ENCODE peak calls at places on chromosomes 1 and 21, in five cellular contexts. R is neuronal stem cell; C is stimulated activated CD8-positive, alpha-beta memory T cell treated with anti-CD3 and anti-CD28 coated beads, Interleukin-2, amount 100 ng/mL, for 1 hour; V is activated naive CD8-positive, alpha-beta T cell treated with anti-CD3 and anti-CD28 coated beads, Interleukin-2, amount 50 U/mL, for 24 hours; A is IMR-90. N is an unnamed sample.

GRCh38 chr1:42784946-42785693 is at the start of gene TMEM269:
- DNase-seq in R (no peak), C (no peak), V (peak; percentile 46), A (no peak), N (no peak)

GRCh38 chr1:42807056-42807668 is 9.8 kb upstream of the ERMAP start:
- DNase-seq in R (no peak), C (no peak), V (no peak), A (no peak), N (no peak)

GRCh38 chr1:89547563-89548485 is 23.2 kb downstream of the LRRC8B start:
- DNase-seq in R (no peak), C (no peak), V (no peak), A (peak; percentile 27), N (peak; percentile 57)

GRCh38 chr1:218553197-218553596 is 208.1 kb downstream of the TGFB2 start:
- DNase-seq in R (no peak), C (no peak), V (no peak), A (no peak), N (no peak)

GRCh38 chr1:180899262-180899661 is 13.4 kb upstream of the KIAA1614 start:
- DNase-seq in R (no peak), C (no peak), V (no peak), A (no peak), N (no peak)

GRCh38 chr1:235077571-235078479 is 50.8 kb downstream of the TOMM20 start:
- DNase-seq in R (no peak), C (no peak), V (peak; percentile 50), A (peak; percentile 50), N (peak; percentile 51)

GRCh38 chr21:33374080-33374873 is 28.9 kb upstream of the IFNGR2 start:
- DNase-seq in R (no peak), C (peak; percentile 24), V (peak; percentile 58), A (peak; percentile 58), N (peak; percentile 46)

GRCh38 chr1:67773462-67773861 is 59.8 kb downstream of the GNG12 start:
- DNase-seq in R (no peak), C (no peak), V (no peak), A (peak; percentile 60), N (peak; percentile 56)

GRCh38 chr1:88549536-88549935 is 134.5 kb upstream of the PKN2 start:
- DNase-seq in R (peak; percentile 5), C (no peak), V (no peak), A (peak; percentile 3), N (peak; percentile 9)

GRCh38 chr1:226649244-226649643 is 89.8 kb downstream of the ITPKB start:
- DNase-seq in R (no peak), C (no peak), V (no peak), A (no peak), N (no peak)

GRCh38 chr1:157496121-157496526 is 56.2 kb downstream of the FCRL5 start:
- DNase-seq in R (peak; percentile 54), C (peak; percentile 13), V (peak; percentile 33), A (peak; percentile 23), N (peak; percentile 56)

GRCh38 chr1:37265156-37265555 is 209.2 kb upstream of the ZC3H12A start:
- DNase-seq in R (no peak), C (no peak), V (no peak), A (no peak), N (no peak)

GRCh38 chr1:20494609-20495311 is 8.8 kb upstream of the CAMK2N1 start:
- DNase-seq in R (no peak), C (no peak), V (no peak), A (peak; percentile 95), N (peak; percentile 90)

GRCh38 chr1:233113009-233113712 is 162.8 kb downstream of the NTPCR start:
- DNase-seq in R (peak; percentile 8), C (no peak), V (peak; percentile 10), A (peak; percentile 100), N (peak; percentile 100)

GRCh38 chr1:109135940-109136339 is 22.0 kb downstream of the ELAPOR1 start:
- DNase-seq in R (no peak), C (no peak), V (no peak), A (no peak), N (no peak)

GRCh38 chr1:9416506-9416905 is 122.8 kb upstream of the SLC25A33 start:
- DNase-seq in R (no peak), C (no peak), V (no peak), A (no peak), N (no peak)

GRCh38 chr1:202665417-202665816 is 44.8 kb downstream of the SYT2 start:
- DNase-seq in R (no peak), C (no peak), V (no peak), A (no peak), N (no peak)

GRCh38 chr21:34008618-34009017 is 64.8 kb upstream of the MRPS6 start:
- DNase-seq in R (no peak), C (no peak), V (peak; percentile 38), A (no peak), N (no peak)

GRCh38 chr1:58401991-58402390 is 144.5 kb downstream of the OMA1 start:
- DNase-seq in R (no peak), C (no peak), V (no peak), A (no peak), N (no peak)

GRCh38 chr1:237383825-237384612 is 342.0 kb downstream of the RYR2 start:
- DNase-seq in R (no peak), C (no peak), V (no peak), A (peak; percentile 24), N (no peak)

GRCh38 chr1:17826165-17826488 is 71.0 kb downstream of the ACTL8 start:
- DNase-seq in R (peak; percentile 49), C (no peak), V (peak; percentile 40), A (peak; percentile 17), N (peak; percentile 3)

GRCh38 chr1:51636765-51637522 is 20.1 kb downstream of the OSBPL9 start:
- DNase-seq in R (no peak), C (no peak), V (no peak), A (peak; percentile 91), N (peak; percentile 85)

GRCh38 chr1:245790441-245790840 is 635.7 kb downstream of the KIF26B start:
- DNase-seq in R (no peak), C (no peak), V (no peak), A (peak; percentile 52), N (no peak)

GRCh38 chr1:118821801-118822200 is 166.3 kb downstream of the TBX15 start:
- DNase-seq in R (no peak), C (no peak), V (no peak), A (no peak), N (no peak)

GRCh38 chr1:14516974-14517812 is 81.3 kb upstream of the KAZN start:
- DNase-seq in R (no peak), C (no peak), V (no peak), A (peak; percentile 92), N (peak; percentile 2)

GRCh38 chr1:13820456-13820855 is 120.5 kb downstream of the PRDM2 start:
- DNase-seq in R (no peak), C (no peak), V (no peak), A (no peak), N (no peak)